ENCODE peak calls at places on chromosomes 6 and 20, in four cellular contexts. V is spleen; F is CD8-positive, alpha-beta memory T cell; J is H4. X is an unnamed sample.

GRCh38 chr20:52826722-52827121 is 145.4 kb upstream of the TSHZ2 start:
- DNase-seq in F (no peak), J (no peak), V (no peak), X (no peak)

GRCh38 chr6:141526985-141527384 is 605.7 kb upstream of the GJE1 start:
- DNase-seq in J (no peak), F (no peak), V (no peak), X (no peak)

GRCh38 chr20:36950432-36951197 is 893 bp downstream of the SAMHD1 start:
- DNase-seq in V (no peak), J (peak), F (peak), X (peak)

GRCh38 chr6:6781172-6781876 is 192.8 kb downstream of the LY86 start:
- DNase-seq in F (no peak), V (no peak), J (peak), X (no peak)

GRCh38 chr6:1958257-1958656 is 287.1 kb downstream of the GMDS start:
- DNase-seq in J (no peak), V (no peak), F (no peak), X (no peak)

GRCh38 chr6:54134934-54135333 is 23.7 kb downstream of the MLIP start:
- DNase-seq in F (no peak), J (no peak), V (no peak), X (no peak)

GRCh38 chr6:74749211-74750142 is 456.4 kb downstream of the COL12A1 start:
- DNase-seq in V (no peak), F (no peak), J (peak), X (no peak)

GRCh38 chr6:109454483-109455160 is 950 bp downstream of the MICAL1 start:
- DNase-seq in V (peak), F (peak), J (no peak), X (no peak)

GRCh38 chr6:149846321-149846720 is 17.8 kb downstream of the LRP11 start:
- DNase-seq in J (peak), F (no peak), V (no peak), X (no peak)

GRCh38 chr6:133814235-133814634 is 74.7 kb upstream of the TCF21 start:
- DNase-seq in J (no peak), F (no peak), V (no peak), X (no peak)

GRCh38 chr6:27891300-27891913 is 20.8 kb downstream of the OR2B2 start:
- DNase-seq in F (no peak), J (no peak), V (no peak), X (no peak)

X was measured in cardiac septum.